ENCODE peak calls at places on chromosomes 1 and 21, in eight cellular contexts. F is left lung; U is psoas muscle; L is CD8-positive, alpha-beta T cell; G is small intestine; W is BE2C; Q is pancreas; O is CD4-positive, alpha-beta memory T cell. A is an unnamed sample.

GRCh38 chr21:23162213-23162946 is 2164.2 kb downstream of the NCAM2 start:
- DNase-seq in F (no peak), U (no peak), L (no peak), G (no peak), W (no peak), Q (no peak), O (no peak), A (no peak)

GRCh38 chr1:36693116-36693515 is 210.4 kb upstream of the CSF3R start:
- DNase-seq in F (no peak), U (no peak), L (no peak), G (no peak), W (no peak), Q (no peak), O (no peak), A (no peak)

GRCh38 chr21:29300547-29301138 is 1.9 kb downstream of the BACH1 start:
- DNase-seq in F (no peak), U (no peak), L (no peak), G (no peak), W (no peak), Q (no peak), O (peak; percentile 39), A (no peak)

GRCh38 chr1:82920418-82921248 is 1078.3 kb downstream of the TTLL7 start:
- DNase-seq in F (no peak), U (no peak), L (no peak), G (peak; percentile 32), W (no peak), Q (no peak), O (no peak), A (no peak)

GRCh38 chr1:241356187-241356518 is 852 bp downstream of the RGS7 start:
- DNase-seq in F (no peak), U (no peak), L (no peak), G (no peak), W (peak; percentile 6), Q (no peak), O (no peak), A (no peak)

GRCh38 chr1:95084317-95085176 is 11.8 kb upstream of the ALG14 start:
- DNase-seq in F (no peak), U (no peak), L (peak; percentile 17), G (peak; percentile 40), W (peak; percentile 8), Q (no peak), O (no peak), A (no peak)

GRCh38 chr1:19400189-19400588 is 85.2 kb downstream of the CAPZB start:
- DNase-seq in F (no peak), U (no peak), L (no peak), G (no peak), W (no peak), Q (no peak), O (no peak), A (peak; percentile 49)

GRCh38 chr1:182080955-182081582 is 19.6 kb upstream of the ZNF648 start:
- DNase-seq in F (no peak), U (no peak), L (no peak), G (peak; percentile 35), W (peak; percentile 37), Q (no peak), O (no peak), A (no peak)

GRCh38 chr1:5389101-5389885 is 602.9 kb downstream of the NPHP4 start:
- DNase-seq in F (no peak), U (no peak), L (peak; percentile 22), G (peak; percentile 2), W (no peak), Q (no peak), O (peak; percentile 45), A (no peak)

GRCh38 chr1:20358761-20359263 is 68.1 kb downstream of the VWA5B1 start:
- DNase-seq in F (no peak), U (peak; percentile 89), L (no peak), G (peak; percentile 76), W (peak; percentile 58), Q (peak; percentile 87), O (no peak), A (no peak)

GRCh38 chr1:163250382-163250974 is 47.8 kb upstream of the RGS5 start:
- DNase-seq in F (no peak), U (no peak), L (no peak), G (no peak), W (no peak), Q (no peak), O (no peak), A (no peak)

GRCh38 chr1:51044834-51045233 is 57.2 kb upstream of the C1orf185 start:
- DNase-seq in F (no peak), U (no peak), L (no peak), G (peak; percentile 8), W (no peak), Q (no peak), O (no peak), A (no peak)

GRCh38 chr21:35527358-35527757 is 478.3 kb upstream of the RUNX1 start:
- DNase-seq in F (no peak), U (no peak), L (no peak), G (no peak), W (no peak), Q (no peak), O (no peak), A (no peak)

GRCh38 chr1:162003061-162003824 is 20.4 kb downstream of the OLFML2B start:
- DNase-seq in F (peak; percentile 82), U (peak; percentile 88), L (no peak), G (no peak), W (no peak), Q (no peak), O (no peak), A (no peak)

GRCh38 chr1:7258622-7259135 is 473.4 kb downstream of the CAMTA1 start:
- DNase-seq in F (no peak), U (no peak), L (no peak), G (no peak), W (no peak), Q (no peak), O (no peak), A (no peak)

GRCh38 chr1:201284636-201285035 is 1.3 kb downstream of the PKP1 start:
- DNase-seq in F (no peak), U (no peak), L (no peak), G (no peak), W (no peak), Q (no peak), O (no peak), A (no peak)

GRCh38 chr1:169945171-169945570 is 51.5 kb upstream of the SCYL3 start:
- DNase-seq in F (no peak), U (no peak), L (no peak), G (no peak), W (peak; percentile 45), Q (no peak), O (no peak), A (no peak)

DNA sequence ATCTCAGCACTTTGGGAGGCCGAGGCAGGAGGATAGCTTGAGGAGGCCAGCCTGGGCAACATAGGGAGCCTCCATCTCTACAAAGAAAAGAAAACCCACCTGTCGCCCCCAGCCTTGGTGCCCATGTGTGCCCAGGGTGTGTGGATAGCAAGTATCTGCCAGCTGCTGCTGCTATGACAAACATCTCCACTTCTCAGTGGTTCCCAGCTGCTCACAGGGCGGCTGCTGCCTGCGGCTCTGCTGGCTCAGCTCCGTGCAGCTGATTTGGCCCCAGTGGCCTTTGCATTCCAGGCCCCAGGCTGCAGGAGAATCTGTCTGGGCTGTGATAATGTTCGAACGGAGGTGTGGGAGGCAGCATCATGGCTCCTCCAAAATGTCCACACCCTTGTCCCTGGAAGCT is 10.6 kb upstream of the TTC34 start:
- DNase-seq in F (no peak), U (no peak), L (no peak), G (no peak), W (no peak), Q (no peak), O (no peak), A (no peak)
- H3K9me3 ChIP-seq in F (no peaks in the 10 kb centered on the region), U (peaks cover 5% of the 10 kb centered on the region), L (no peaks in the 10 kb centered on the region), G (no peaks in the 10 kb centered on the region), W (no peaks in the 10 kb centered on the region), Q (no peaks in the 10 kb centered on the region), O (no peaks in the 10 kb centered on the region), A (no peaks in the 10 kb centered on the region)

DNA sequence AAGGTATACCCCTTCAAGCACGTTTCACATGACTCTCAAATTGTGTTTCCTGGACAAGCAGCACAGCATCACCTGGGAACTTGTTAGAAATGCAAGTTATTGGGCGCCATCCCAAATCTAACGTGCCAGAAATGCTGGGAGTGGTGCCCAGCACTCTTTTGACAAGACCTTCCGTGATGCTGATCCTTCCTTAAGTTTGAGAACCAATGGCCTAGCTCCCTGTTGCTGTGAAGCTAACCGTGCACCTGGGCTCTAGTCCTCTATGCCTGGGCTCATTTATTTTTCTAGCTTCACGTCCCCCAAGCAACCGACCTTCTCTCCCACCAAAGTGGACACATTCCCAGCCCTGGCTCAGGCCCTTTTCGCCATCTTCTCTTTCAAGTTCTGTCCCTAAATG is 4.3 kb downstream of the BEST4 start:
- DNase-seq in F (no peak), U (no peak), L (no peak), G (no peak), W (no peak), Q (no peak), O (no peak), A (no peak)
- H3K4me3 ChIP-seq in F (peak overlapping the region; percentile 38), U (peak overlapping the region; percentile 68), L (peak overlapping the region; percentile 26), G (no peak overlapping the region), W (peak overlapping the region; percentile 33), Q (no peak overlapping the region), O (no peak overlapping the region), A (peak overlapping the region; percentile 74)

GRCh38 chr1:152516082-152516481 is 1.8 kb downstream of the CRCT1 start:
- DNase-seq in F (no peak), U (no peak), L (no peak), G (no peak), W (no peak), Q (no peak), O (no peak), A (no peak)
- H3K9me3 ChIP-seq in F (no peaks in the 10 kb centered on the region), U (no peaks in the 10 kb centered on the region), L (no peaks in the 10 kb centered on the region), G (no peaks in the 10 kb centered on the region), W (no peaks in the 10 kb centered on the region), Q (no peaks in the 10 kb centered on the region), O (no peaks in the 10 kb centered on the region), A (no peaks in the 10 kb centered on the region)

GRCh38 chr1:23178931-23179330 is 10.3 kb upstream of the LUZP1 start:
- DNase-seq in F (no peak), U (no peak), L (no peak), G (no peak), W (no peak), Q (no peak), O (no peak), A (no peak)

GRCh38 chr1:23174383-23175110 is 5.9 kb upstream of the LUZP1 start:
- DNase-seq in F (no peak), U (no peak), L (no peak), G (peak; percentile 87), W (no peak), Q (no peak), O (no peak), A (no peak)

GRCh38 chr1:23177031-23177430 is 8.4 kb upstream of the LUZP1 start:
- DNase-seq in F (no peak), U (no peak), L (no peak), G (no peak), W (no peak), Q (no peak), O (no peak), A (no peak)

GRCh38 chr1:23177438-23178380 is 9.1 kb upstream of the LUZP1 start:
- DNase-seq in F (peak; percentile 62), U (peak; percentile 84), L (peak; percentile 43), G (peak; percentile 58), W (peak; percentile 81), Q (peak; percentile 67), O (peak; percentile 62), A (peak; percentile 21)

DNA sequence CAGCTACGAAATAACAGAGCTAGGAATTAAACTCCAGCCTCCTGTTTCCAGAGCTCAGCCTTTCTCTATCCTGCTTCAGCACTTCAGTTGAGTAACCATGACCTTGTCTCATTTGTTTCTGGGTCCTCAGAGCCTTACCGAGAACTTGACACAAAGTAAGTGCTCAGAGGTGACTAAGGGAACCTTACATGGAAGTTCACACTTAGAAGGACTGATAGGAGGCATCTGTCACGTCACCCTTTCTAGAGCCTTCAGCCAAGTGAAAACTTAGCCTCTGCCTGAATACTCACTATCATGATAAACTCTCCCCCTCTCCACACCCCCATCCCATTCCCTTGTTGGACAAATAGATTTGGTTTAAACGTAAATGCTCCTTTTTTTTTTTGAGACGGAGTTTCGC is 9.8 kb upstream of the LUZP1 start:
- DNase-seq in F (no peak), U (no peak), L (no peak), G (no peak), W (no peak), Q (no peak), O (no peak), A (no peak)
- H3K4me3 ChIP-seq in F (no peak overlapping the region), U (no peak overlapping the region), L (no peak overlapping the region), G (no peak overlapping the region), W (no peak overlapping the region), Q (no peak overlapping the region), O (no peak overlapping the region), A (peak overlapping the region; percentile 72)

A was measured in thoracic aorta.